ENCODE peak calls at places on chromosomes 1 and 21, in nine cellular contexts. V, N, L, J, E, G, W, S and I are unnamed samples.

GRCh38 chr1:222521299-222522104 is 26.4 kb downstream of the HHIPL2 start:
- DNase-seq in V (peak), N (no peak), L (peak), J (peak), E (no peak), G (peak), W (no peak), S (no peak), I (peak)

GRCh38 chr1:238061967-238062613 is 171.4 kb upstream of the ZP4 start:
- DNase-seq in V (no peak), N (peak), L (no peak), J (no peak), E (no peak), G (no peak), W (no peak), S (no peak), I (no peak)

GRCh38 chr1:112141923-112142322 is 152.5 kb upstream of the KCND3 start:
- DNase-seq in V (no peak), N (no peak), L (no peak), J (no peak), E (no peak), G (no peak), W (no peak), S (peak), I (no peak)

GRCh38 chr1:188243456-188243855 is 1414.7 kb downstream of the PLA2G4A start:
- DNase-seq in V (no peak), N (no peak), L (no peak), J (no peak), E (no peak), G (no peak), W (no peak), S (no peak), I (no peak)

GRCh38 chr1:11535316-11535715 is 56.4 kb downstream of the DISP3 start:
- DNase-seq in V (no peak), N (no peak), L (no peak), J (no peak), E (no peak), G (no peak), W (no peak), S (no peak), I (no peak)

GRCh38 chr21:38759286-38759872 is 46.4 kb upstream of the ETS2 start:
- DNase-seq in V (no peak), N (no peak), L (no peak), J (no peak), E (no peak), G (peak), W (no peak), S (no peak), I (no peak)

GRCh38 chr21:33042812-33043211 is 17.1 kb downstream of the OLIG2 start:
- DNase-seq in V (no peak), N (no peak), L (peak), J (no peak), E (no peak), G (peak), W (no peak), S (no peak), I (no peak)

GRCh38 chr1:172746091-172746949 is 87.4 kb downstream of the FASLG start:
- DNase-seq in V (no peak), N (peak), L (peak), J (no peak), E (no peak), G (peak), W (peak), S (no peak), I (peak)

GRCh38 chr1:156077430-156077760 is 4.9 kb downstream of the MEX3A start:
- DNase-seq in V (no peak), N (no peak), L (no peak), J (no peak), E (no peak), G (no peak), W (no peak), S (no peak), I (no peak)

GRCh38 chr1:147852706-147853225 is 49.8 kb upstream of the GJA8 start:
- DNase-seq in V (no peak), N (no peak), L (peak), J (no peak), E (no peak), G (peak), W (no peak), S (no peak), I (no peak)

GRCh38 chr1:30732277-30732996 is 9.1 kb upstream of the MATN1 start:
- DNase-seq in V (no peak), N (peak), L (peak), J (no peak), E (no peak), G (peak), W (no peak), S (no peak), I (no peak)

GRCh38 chr21:44681861-44682579 is at the start of gene KRTAP12-1:
- DNase-seq in V (no peak), N (no peak), L (no peak), J (no peak), E (no peak), G (no peak), W (no peak), S (no peak), I (no peak)

GRCh38 chr1:45001011-45001481 is 10.1 kb downstream of the HECTD3 start:
- DNase-seq in V (no peak), N (no peak), L (no peak), J (no peak), E (no peak), G (no peak), W (no peak), S (no peak), I (no peak)

GRCh38 chr1:29584816-29585600 is 348.7 kb downstream of the PTPRU start:
- DNase-seq in V (no peak), N (no peak), L (no peak), J (no peak), E (no peak), G (peak), W (no peak), S (no peak), I (no peak)

GRCh38 chr1:25698252-25698651 is 81.7 kb downstream of the MAN1C1 start:
- DNase-seq in V (no peak), N (no peak), L (no peak), J (no peak), E (no peak), G (no peak), W (no peak), S (no peak), I (no peak)

GRCh38 chr21:41766883-41767605 is at the start of gene RIPK4:
- DNase-seq in V (peak), N (peak), L (peak), J (no peak), E (no peak), G (peak), W (peak), S (peak), I (peak)

GRCh38 chr1:159066108-159066507 is 10.5 kb downstream of the AIM2 start:
- DNase-seq in V (no peak), N (peak), L (no peak), J (no peak), E (no peak), G (no peak), W (no peak), S (no peak), I (no peak)

GRCh38 chr1:210828996-210829596 is 304.9 kb downstream of the KCNH1 start:
- DNase-seq in V (no peak), N (no peak), L (no peak), J (no peak), E (no peak), G (no peak), W (no peak), S (no peak), I (no peak)

GRCh38 chr1:41394918-41395598 is 33.8 kb downstream of the FOXO6 start:
- DNase-seq in V (no peak), N (no peak), L (no peak), J (no peak), E (no peak), G (no peak), W (no peak), S (peak), I (peak)

GRCh38 chr1:33045246-33045645 is 8.6 kb upstream of the AK2 start:
- DNase-seq in V (peak), N (peak), L (no peak), J (no peak), E (no peak), G (no peak), W (no peak), S (no peak), I (no peak)

GRCh38 chr1:15958788-15959187 is 17.1 kb downstream of the ZBTB17 start:
- DNase-seq in V (no peak), N (no peak), L (peak), J (no peak), E (no peak), G (peak), W (no peak), S (no peak), I (no peak)

GRCh38 chr1:15955552-15955951 is 20.3 kb downstream of the ZBTB17 start:
- DNase-seq in V (no peak), N (no peak), L (no peak), J (no peak), E (no peak), G (no peak), W (no peak), S (no peak), I (no peak)

GRCh38 chr1:15956150-15956549 is 19.8 kb downstream of the ZBTB17 start:
- DNase-seq in V (no peak), N (no peak), L (peak), J (no peak), E (no peak), G (peak), W (no peak), S (peak), I (no peak)

GRCh38 chr1:15958111-15958510 is 17.8 kb downstream of the ZBTB17 start:
- DNase-seq in V (no peak), N (no peak), L (no peak), J (no peak), E (no peak), G (no peak), W (no peak), S (no peak), I (no peak)

GRCh38 chr1:15957221-15958090 is 18.4 kb downstream of the ZBTB17 start:
- DNase-seq in V (no peak), N (no peak), L (no peak), J (no peak), E (no peak), G (no peak), W (no peak), S (peak), I (no peak)
- H3K4me3 ChIP-seq in V (no peak), N (no peak), L (no peak), J (no peak), E (no peak), G (no peak), W (no peak), S (no peak), I (no peak)

DNA sequence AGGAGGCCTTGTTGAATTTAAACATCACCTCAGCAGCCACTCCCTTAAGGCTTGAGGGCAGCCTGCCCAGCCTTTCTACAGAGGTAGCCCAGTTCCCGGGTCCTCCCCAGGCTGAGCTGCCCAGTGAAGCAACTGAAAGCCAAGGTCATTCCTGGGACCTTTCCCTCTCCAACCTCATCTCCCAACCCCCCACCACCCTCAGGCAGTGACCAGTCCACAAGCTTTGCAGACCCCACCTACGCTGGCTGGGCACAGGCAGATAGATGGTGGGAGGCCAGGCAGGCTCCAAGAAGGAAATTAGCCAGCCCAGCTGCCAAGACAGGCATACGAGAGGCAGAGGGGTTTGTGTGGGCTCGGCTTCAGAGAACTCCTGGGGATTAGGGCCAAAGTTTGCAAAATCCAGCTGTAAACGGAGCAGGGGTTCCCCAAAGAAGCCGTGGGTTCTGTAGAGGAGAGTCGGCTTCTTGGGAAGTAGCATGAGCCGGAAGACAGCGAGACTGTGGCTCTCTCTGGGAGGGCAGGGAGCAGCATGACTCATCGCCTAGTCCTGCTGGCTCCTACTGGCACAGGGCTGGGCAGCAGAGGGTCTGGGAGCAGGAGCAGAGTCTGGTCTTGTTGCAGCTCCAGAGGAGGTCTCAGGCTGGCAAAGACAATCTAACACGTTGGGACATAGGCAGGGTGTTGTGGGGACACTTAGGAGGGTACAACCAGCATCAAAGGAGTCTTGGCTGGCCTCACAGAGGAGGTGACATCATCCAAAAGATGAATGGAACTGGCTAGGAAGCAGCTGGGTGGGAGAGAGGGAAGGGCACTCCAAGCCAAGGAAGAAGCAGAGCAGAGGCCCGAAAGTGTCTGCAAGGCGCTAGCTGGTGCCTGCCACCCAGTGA is 2.8 kb upstream of the ZC3H12A start:
- DNase-seq in V (peak), N (no peak), L (peak), J (peak), E (peak), G (peak), W (no peak), S (peak), I (no peak)
- H3K4me3 ChIP-seq in V (no peak), N (no peak), L (peak), J (no peak), E (peak), G (peak), W (no peak), S (no peak), I (no peak)

DNA sequence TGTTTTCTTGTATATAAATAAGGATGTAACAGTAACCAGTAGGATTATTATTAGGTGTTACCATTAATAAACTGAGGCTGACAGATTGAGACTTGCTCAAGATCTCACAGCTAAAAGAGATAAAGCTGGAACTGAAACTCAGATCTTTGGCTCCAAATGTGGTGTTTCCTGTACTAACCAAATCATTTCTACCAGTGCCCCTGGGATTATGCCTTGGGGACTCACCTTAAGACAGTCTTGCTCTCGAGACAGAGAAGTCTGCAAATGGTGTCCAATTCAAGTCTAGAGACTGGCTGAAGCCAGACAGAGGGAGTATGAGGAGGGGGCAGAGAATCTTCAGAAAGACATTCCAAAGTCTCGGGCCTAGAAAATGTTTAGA is 593 bp upstream of the CD53 start:
- DNase-seq in V (no peak), N (peak), L (no peak), J (no peak), E (no peak), G (no peak), W (no peak), S (no peak), I (no peak)
- H3K4me3 ChIP-seq in V (no peak), N (peak), L (no peak), J (no peak), E (no peak), G (no peak), W (peak), S (no peak), I (peak)

GRCh38 chr1:7561936-7562728 is 209.0 kb upstream of the VAMP3 start:
- DNase-seq in V (no peak), N (no peak), L (no peak), J (no peak), E (no peak), G (no peak), W (no peak), S (no peak), I (no peak)
- H3K4me3 ChIP-seq in V (no peak), N (no peak), L (no peak), J (no peak), E (no peak), G (no peak), W (no peak), S (no peak), I (no peak)

GRCh38 chr1:47437518-47438320 is at the start of gene FOXD2:
- DNase-seq in V (peak), N (peak), L (peak), J (peak), E (peak), G (peak), W (peak), S (peak), I (peak)

GRCh38 chr1:47440849-47441170 is 3.0 kb downstream of the FOXD2 start:
- DNase-seq in V (no peak), N (no peak), L (no peak), J (no peak), E (no peak), G (no peak), W (no peak), S (no peak), I (no peak)

GRCh38 chr1:47438321-47439150 is 692 bp downstream of the FOXD2 start:
- DNase-seq in V (peak), N (peak), L (no peak), J (peak), E (no peak), G (peak), W (no peak), S (no peak), I (no peak)

GRCh38 chr1:47440052-47440848 is 2.4 kb downstream of the FOXD2 start:
- DNase-seq in V (no peak), N (no peak), L (no peak), J (no peak), E (no peak), G (no peak), W (no peak), S (no peak), I (no peak)

GRCh38 chr1:47439151-47440051 is 1.6 kb downstream of the FOXD2 start:
- DNase-seq in V (peak), N (no peak), L (no peak), J (no peak), E (no peak), G (no peak), W (no peak), S (no peak), I (no peak)
- H3K4me3 ChIP-seq in V (no peak), N (no peak), L (no peak), J (no peak), E (peak), G (no peak), W (no peak), S (no peak), I (no peak)

DNA sequence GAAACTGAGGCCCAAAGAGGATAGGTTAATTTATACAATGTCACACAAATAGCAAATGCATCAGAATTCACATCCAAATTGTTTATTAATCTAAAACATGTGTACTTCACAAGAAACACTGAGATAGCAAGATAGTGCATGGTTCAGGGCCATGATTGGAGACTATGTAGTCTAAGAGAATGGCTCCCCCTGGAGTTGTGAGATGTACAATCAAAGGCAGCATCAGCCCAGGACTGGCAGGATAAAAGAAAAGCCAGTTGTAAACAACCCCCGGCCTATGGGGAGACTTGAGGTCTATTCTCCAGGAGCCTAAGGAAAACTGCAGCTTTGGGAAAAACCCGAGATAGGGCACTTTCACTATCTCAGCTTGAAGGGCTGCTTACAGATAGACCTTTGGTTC is 511.0 kb downstream of the OMA1 start:
- DNase-seq in V (no peak), N (no peak), L (peak), J (no peak), E (no peak), G (peak), W (no peak), S (peak), I (peak)
- H3K4me3 ChIP-seq in V (no peak), N (no peak), L (no peak), J (no peak), E (no peak), G (no peak), W (no peak), S (no peak), I (no peak)

GRCh38 chr21:34075760-34076159 is 2.4 kb downstream of the MRPS6 start:
- DNase-seq in V (no peak), N (no peak), L (no peak), J (no peak), E (no peak), G (peak), W (no peak), S (no peak), I (peak)
- H3K4me3 ChIP-seq in V (no peak), N (no peak), L (no peak), J (peak), E (no peak), G (peak), W (no peak), S (peak), I (peak)

GRCh38 chr1:98454666-98455065 is 206.9 kb upstream of the SNX7 start:
- DNase-seq in V (no peak), N (no peak), L (no peak), J (no peak), E (no peak), G (no peak), W (no peak), S (no peak), I (no peak)

GRCh38 chr1:98457212-98457611 is 204.3 kb upstream of the SNX7 start:
- DNase-seq in V (no peak), N (no peak), L (no peak), J (no peak), E (no peak), G (no peak), W (no peak), S (no peak), I (no peak)

GRCh38 chr1:98452162-98452561 is 209.4 kb upstream of the SNX7 start:
- DNase-seq in V (no peak), N (no peak), L (no peak), J (no peak), E (no peak), G (no peak), W (no peak), S (no peak), I (no peak)
- H3K4me3 ChIP-seq in V (no peak), N (no peak), L (no peak), J (no peak), E (no peak), G (no peak), W (no peak), S (no peak), I (no peak)

GRCh38 chr1:231041705-231042261 is 1.7 kb upstream of the FAM89A start:
- DNase-seq in V (no peak), N (no peak), L (no peak), J (no peak), E (no peak), G (no peak), W (no peak), S (no peak), I (no peak)

GRCh38 chr1:231037585-231038517 is 2.2 kb downstream of the FAM89A start:
- DNase-seq in V (no peak), N (no peak), L (no peak), J (no peak), E (no peak), G (no peak), W (no peak), S (no peak), I (no peak)

GRCh38 chr1:231040019-231040799 is at the start of gene FAM89A:
- DNase-seq in V (peak), N (peak), L (peak), J (peak), E (peak), G (peak), W (peak), S (peak), I (no peak)

GRCh38 chr1:231039161-231040018 is 664 bp downstream of the FAM89A start:
- DNase-seq in V (peak), N (peak), L (peak), J (peak), E (peak), G (peak), W (no peak), S (peak), I (no peak)

DNA sequence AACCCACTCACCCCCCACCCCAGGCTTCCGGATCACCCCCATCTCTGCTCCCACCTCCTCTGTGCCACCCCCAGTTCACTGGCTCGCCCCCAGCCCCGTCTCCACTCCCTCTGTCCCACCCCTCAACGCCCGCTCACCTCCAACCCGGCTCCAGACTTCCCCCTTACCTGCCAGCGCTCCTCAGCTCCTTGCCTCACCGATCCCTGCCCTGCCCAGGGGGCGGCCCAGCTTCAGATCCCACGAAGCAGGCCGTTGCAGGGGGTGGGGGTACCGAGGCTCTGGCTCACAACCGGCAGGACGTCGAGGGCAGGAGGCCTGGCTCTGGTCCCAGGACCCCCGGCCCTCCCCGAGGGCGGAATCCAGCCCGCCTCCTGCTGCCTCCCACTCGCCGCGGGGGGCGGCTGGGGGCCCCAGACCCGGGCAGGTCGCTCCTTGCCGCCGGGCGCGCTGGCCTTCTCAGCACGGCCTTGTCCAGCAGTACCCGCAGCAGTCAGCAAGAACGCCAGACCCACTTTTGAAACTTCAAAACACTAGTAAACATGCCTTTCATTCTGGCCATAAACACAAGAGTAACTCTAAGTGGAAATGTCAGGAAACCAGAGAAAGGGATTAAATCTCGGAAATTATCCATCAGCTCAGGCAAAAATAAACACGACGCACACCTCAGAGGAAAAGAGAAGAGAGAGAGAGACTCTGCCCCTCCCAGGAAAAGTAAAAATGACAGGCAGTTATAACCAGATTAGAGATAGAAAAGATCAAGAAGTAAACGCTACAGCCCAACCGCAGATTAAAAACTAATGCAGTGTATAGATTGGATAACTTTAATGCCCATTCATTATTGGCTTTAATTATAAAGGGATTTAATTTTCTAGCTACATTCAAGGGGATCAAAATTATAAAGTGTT is 998 bp upstream of the FAM89A start:
- DNase-seq in V (no peak), N (no peak), L (no peak), J (peak), E (peak), G (peak), W (no peak), S (peak), I (no peak)
- H3K4me3 ChIP-seq in V (no peak), N (no peak), L (no peak), J (peak), E (peak), G (no peak), W (peak), S (peak), I (peak)